ENCODE peak calls at places on chromosomes 3 and 15, in six cellular contexts. G is left lung, I is fibroblast of mammary gland, E is fibroblast of lung, O is HFF-Myc, Y is stomach. A is an unnamed sample.

GRCh38 chr3:58693929-58694850 is 27.6 kb upstream of the FAM3D start:
- DNase-seq in G (no peak), I (no peak), E (no peak), O (no peak), Y (no peak), A (no peak)

GRCh38 chr3:40490916-40491315 is 14.0 kb downstream of the ZNF619 start:
- DNase-seq in G (no peak), I (peak; percentile 72), E (peak; percentile 25), O (no peak), Y (no peak), A (no peak)

GRCh38 chr3:134857356-134857755 is 62.3 kb downstream of the EPHB1 start:
- DNase-seq in G (no peak), I (no peak), E (no peak), O (no peak), Y (no peak), A (no peak)

GRCh38 chr3:169699070-169699469 is 35.6 kb upstream of the MECOM start:
- DNase-seq in G (no peak), I (peak; percentile 19), E (peak; percentile 75), O (no peak), Y (no peak), A (peak; percentile 59)

GRCh38 chr3:14803101-14803980 is 15.4 kb upstream of the FGD5 start:
- DNase-seq in G (peak; percentile 30), I (no peak), E (peak; percentile 17), O (no peak), Y (peak; percentile 50), A (peak; percentile 9)

GRCh38 chr3:182180646-182181385 is 469.1 kb downstream of the SOX2 start:
- DNase-seq in G (no peak), I (no peak), E (no peak), O (no peak), Y (no peak), A (no peak)

GRCh38 chr15:40891810-40892448 is 2.3 kb upstream of the VPS18 start:
- DNase-seq in G (no peak), I (peak; percentile 46), E (peak; percentile 59), O (no peak), Y (peak; percentile 71), A (peak; percentile 59)

GRCh38 chr15:91912336-91912735 is 58.8 kb downstream of the SLCO3A1 start:
- DNase-seq in G (no peak), I (no peak), E (no peak), O (no peak), Y (no peak), A (no peak)

GRCh38 chr3:134044459-134044858 is 14.7 kb upstream of the SLCO2A1 start:
- DNase-seq in G (no peak), I (no peak), E (no peak), O (no peak), Y (no peak), A (no peak)

GRCh38 chr3:65342084-65342683 is 654.4 kb upstream of the ADAMTS9 start:
- DNase-seq in G (no peak), I (peak; percentile 50), E (peak; percentile 55), O (no peak), Y (peak; percentile 38), A (peak; percentile 45)

GRCh38 chr15:40146037-40146436 is 14.8 kb upstream of the BUB1B start:
- DNase-seq in G (no peak), I (peak; percentile 38), E (peak; percentile 18), O (no peak), Y (no peak), A (peak; percentile 26)

GRCh38 chr15:40040293-40040635 is 1.3 kb upstream of the SRP14 start:
- DNase-seq in G (no peak), I (no peak), E (no peak), O (no peak), Y (no peak), A (no peak)

GRCh38 chr3:61452536-61452991 is 108.8 kb upstream of the PTPRG start:
- DNase-seq in G (no peak), I (peak; percentile 75), E (peak; percentile 45), O (no peak), Y (no peak), A (peak; percentile 6)

GRCh38 chr3:67006460-67006859 is 8.4 kb downstream of the KBTBD8 start:
- DNase-seq in G (no peak), I (no peak), E (peak; percentile 89), O (no peak), Y (no peak), A (peak; percentile 84)

GRCh38 chr3:74145277-74145676 is 469.2 kb downstream of the CNTN3 start:
- DNase-seq in G (no peak), I (no peak), E (no peak), O (no peak), Y (no peak), A (no peak)

GRCh38 chr15:91214675-91215590 is 114.9 kb downstream of the SV2B start:
- DNase-seq in G (no peak), I (no peak), E (no peak), O (no peak), Y (no peak), A (no peak)

GRCh38 chr3:111539351-111540331 is 2.4 kb upstream of the CD96 start:
- DNase-seq in G (peak; percentile 60), I (peak; percentile 28), E (peak; percentile 61), O (peak; percentile 17), Y (peak; percentile 71), A (peak; percentile 73)

GRCh38 chr3:43736558-43736995 is 45.8 kb downstream of the ABHD5 start:
- DNase-seq in G (no peak), I (peak; percentile 65), E (peak; percentile 92), O (peak; percentile 41), Y (no peak), A (peak; percentile 66)

GRCh38 chr15:39830166-39830565 is 47.5 kb upstream of the FSIP1 start:
- DNase-seq in G (no peak), I (no peak), E (no peak), O (no peak), Y (no peak), A (no peak)

GRCh38 chr3:134242649-134243637 is 7.7 kb downstream of the RYK start:
- DNase-seq in G (no peak), I (peak; percentile 96), E (peak; percentile 92), O (peak; percentile 91), Y (no peak), A (peak; percentile 88)

GRCh38 chr3:197003461-197004385 is 25.9 kb downstream of the MELTF start:
- DNase-seq in G (no peak), I (peak; percentile 9), E (peak; percentile 17), O (no peak), Y (peak; percentile 44), A (peak; percentile 13)

GRCh38 chr3:69352305-69353087 is 33.4 kb downstream of the FRMD4B start:
- DNase-seq in G (no peak), I (no peak), E (no peak), O (no peak), Y (no peak), A (no peak)

GRCh38 chr15:101488300-101489164 is 975 bp downstream of the PCSK6 start:
- DNase-seq in G (no peak), I (no peak), E (no peak), O (no peak), Y (peak; percentile 24), A (no peak)

GRCh38 chr3:111071257-111072015 is at the start of gene NECTIN3:
- DNase-seq in G (peak; percentile 94), I (peak; percentile 98), E (peak; percentile 99), O (peak; percentile 95), Y (peak; percentile 95), A (peak; percentile 99)

GRCh38 chr3:64645236-64645635 is 42.6 kb downstream of the ADAMTS9 start:
- DNase-seq in G (no peak), I (peak; percentile 23), E (peak; percentile 8), O (no peak), Y (no peak), A (peak; percentile 12)

DNA sequence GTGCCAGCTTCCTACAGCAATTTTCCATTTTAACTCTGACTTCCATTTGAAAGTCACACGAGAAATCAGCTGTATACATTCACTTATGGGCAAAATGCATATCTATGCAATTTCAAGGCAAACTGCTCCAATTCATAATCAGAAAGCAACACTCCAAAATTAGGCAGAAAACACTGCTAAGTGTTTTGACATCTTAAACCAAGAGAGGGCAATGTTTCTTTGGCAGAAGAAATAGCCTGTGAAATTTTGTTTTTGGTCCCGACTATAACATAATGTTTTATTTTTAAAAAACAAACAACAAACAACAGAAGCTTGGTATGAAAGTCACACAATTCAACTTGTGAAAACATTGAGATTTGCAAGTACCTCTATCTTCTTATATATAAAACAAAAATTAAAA is 42.6 kb downstream of the GOLIM4 start:
- DNase-seq in G (no peak), I (no peak), E (peak; percentile 34), O (no peak), Y (no peak), A (no peak)
- TF ChIP-seq CTCF in G (no peak), I (peak; percentile 42), E (peak; percentile 45), O (peak; percentile 11), Y (no peak), A (peak; percentile 48)

GRCh38 chr3:153166206-153166605 is 4.2 kb downstream of the RAP2B start:
- DNase-seq in G (no peak), I (no peak), E (no peak), O (no peak), Y (no peak), A (peak; percentile 54)
- H3K4me3 ChIP-seq in G (no peak overlapping the region), I (no peak overlapping the region), E (peak overlapping the region; percentile 62), O (peak overlapping the region; percentile 82), Y (peak overlapping the region; percentile 1), A (peak overlapping the region; percentile 94)

DNA sequence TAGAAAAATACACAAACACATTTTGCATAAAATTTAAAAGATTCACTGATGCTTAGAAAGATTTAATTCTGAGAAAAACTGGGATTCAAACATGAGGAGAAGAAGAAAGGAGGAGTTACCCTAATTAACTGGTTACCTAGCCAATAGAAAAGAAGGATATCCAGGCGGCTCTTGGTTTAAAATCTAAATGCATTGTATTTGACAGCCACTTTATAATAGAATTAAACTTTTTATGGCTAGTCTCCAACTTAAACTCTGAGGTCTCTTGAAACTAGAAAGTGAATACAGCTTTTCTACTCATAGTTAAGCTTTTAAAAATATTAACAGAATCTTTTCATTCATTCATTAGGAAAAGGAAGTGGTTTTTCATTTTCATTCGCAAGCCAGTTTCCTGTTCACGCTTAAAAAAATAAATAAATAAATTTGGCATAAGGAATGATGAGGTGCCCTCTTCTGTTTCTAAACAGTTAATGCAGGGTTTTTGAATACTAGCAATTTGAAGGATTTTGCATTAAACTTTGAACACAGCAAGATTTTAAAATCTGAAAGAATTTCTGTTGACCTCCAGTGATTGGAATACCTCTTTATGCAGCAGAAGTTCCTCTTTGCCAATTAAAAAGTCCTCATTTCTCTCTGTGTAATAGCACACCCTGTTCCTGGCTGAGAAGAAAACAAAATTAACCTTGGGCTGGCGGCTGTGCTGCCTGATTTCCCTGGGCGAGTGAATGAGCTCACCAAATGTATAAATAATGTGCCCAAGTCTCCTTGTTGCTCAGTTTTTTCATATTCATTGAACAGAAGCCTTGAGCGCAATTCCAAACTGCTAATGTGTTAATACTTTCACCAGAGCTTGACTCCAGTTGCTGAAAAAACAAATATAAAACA is 105.1 kb downstream of the ZMAT3 start:
- DNase-seq in G (no peak), I (peak; percentile 54), E (peak; percentile 67), O (peak; percentile 17), Y (no peak), A (peak; percentile 51)
- TF ChIP-seq CTCF in G (no peak), I (peak; percentile 61), E (peak; percentile 62), O (peak; percentile 34), Y (no peak), A (peak; percentile 53)

GRCh38 chr3:71753716-71754609 is at the start of gene GPR27:
- DNase-seq in G (no peak), I (peak; percentile 31), E (peak; percentile 29), O (no peak), Y (no peak), A (peak; percentile 3)
- H3K4me3 ChIP-seq in G (peak within 1 kb of the TSS; percentile 24), I (no peak within 1 kb of the TSS), E (no peak within 1 kb of the TSS), O (no peak within 1 kb of the TSS), Y (peak within 1 kb of the TSS; percentile 55), A (peak within 1 kb of the TSS; percentile 25)